ENCODE peak calls at places on chromosomes 12 and 14, in nine cellular contexts. I, G, Z, C, R, P, K, L and T are unnamed samples.

GRCh38 chr12:29762637-29763300 is 21.0 kb downstream of the TMTC1 start:
- DNase-seq in I (no peak), G (no peak), Z (no peak), C (no peak), R (no peak), P (no peak), K (no peak), L (no peak), T (peak)

GRCh38 chr14:79551591-79551990 is 659.7 kb downstream of the DIO2 start:
- DNase-seq in I (no peak), G (no peak), Z (no peak), C (no peak), R (no peak), P (peak), K (no peak), L (no peak), T (no peak)

GRCh38 chr12:2614341-2614740 is 180.4 kb upstream of the FKBP4 start:
- DNase-seq in I (no peak), G (no peak), Z (no peak), C (no peak), R (no peak), P (no peak), K (peak), L (no peak), T (peak)

GRCh38 chr12:57654042-57654441 is 21.0 kb upstream of the B4GALNT1 start:
- DNase-seq in I (no peak), G (no peak), Z (no peak), C (no peak), R (no peak), P (no peak), K (no peak), L (no peak), T (no peak)

GRCh38 chr12:132955094-132955932 is 793 bp downstream of the ZNF605 start:
- DNase-seq in I (peak), G (peak), Z (no peak), C (peak), R (no peak), P (peak), K (peak), L (no peak), T (peak)

GRCh38 chr14:30267141-30267540 is 291.8 kb upstream of the G2E3 start:
- DNase-seq in I (no peak), G (no peak), Z (no peak), C (no peak), R (no peak), P (no peak), K (peak), L (no peak), T (peak)

GRCh38 chr14:100825691-100826331 is at the start of gene MEG3:
- DNase-seq in I (no peak), G (no peak), Z (no peak), C (no peak), R (no peak), P (no peak), K (no peak), L (no peak), T (peak)

GRCh38 chr12:75543529-75543928 is 32.1 kb upstream of the KRR1 start:
- DNase-seq in I (no peak), G (no peak), Z (no peak), C (no peak), R (no peak), P (no peak), K (no peak), L (no peak), T (no peak)

GRCh38 chr12:89750821-89751227 is 42.2 kb upstream of the ATP2B1 start:
- DNase-seq in I (no peak), G (no peak), Z (no peak), C (no peak), R (no peak), P (no peak), K (peak), L (no peak), T (peak)

GRCh38 chr14:42779024-42779423 is 1172.3 kb downstream of the LRFN5 start:
- DNase-seq in I (no peak), G (no peak), Z (peak), C (no peak), R (no peak), P (no peak), K (peak), L (no peak), T (peak)

GRCh38 chr14:95509512-95509911 is 6.9 kb downstream of the SYNE3 start:
- DNase-seq in I (no peak), G (no peak), Z (no peak), C (no peak), R (no peak), P (no peak), K (no peak), L (no peak), T (no peak)

GRCh38 chr14:76975051-76975450 is 53.5 kb downstream of the IRF2BPL start:
- DNase-seq in I (no peak), G (no peak), Z (no peak), C (no peak), R (no peak), P (no peak), K (no peak), L (no peak), T (no peak)

GRCh38 chr14:63277784-63278183 is 41.0 kb downstream of the GPHB5 start:
- DNase-seq in I (no peak), G (no peak), Z (no peak), C (no peak), R (no peak), P (no peak), K (no peak), L (no peak), T (no peak)

GRCh38 chr14:79352026-79352425 is 859.3 kb downstream of the DIO2 start:
- DNase-seq in I (no peak), G (no peak), Z (no peak), C (no peak), R (no peak), P (no peak), K (no peak), L (no peak), T (no peak)

GRCh38 chr12:111406474-111407370 is 999 bp downstream of the SH2B3 start:
- DNase-seq in I (peak), G (no peak), Z (peak), C (peak), R (peak), P (no peak), K (no peak), L (no peak), T (peak)

GRCh38 chr12:19148860-19149259 is 19.3 kb downstream of the PLEKHA5 start:
- DNase-seq in I (no peak), G (no peak), Z (no peak), C (no peak), R (no peak), P (no peak), K (no peak), L (no peak), T (no peak)

DNA sequence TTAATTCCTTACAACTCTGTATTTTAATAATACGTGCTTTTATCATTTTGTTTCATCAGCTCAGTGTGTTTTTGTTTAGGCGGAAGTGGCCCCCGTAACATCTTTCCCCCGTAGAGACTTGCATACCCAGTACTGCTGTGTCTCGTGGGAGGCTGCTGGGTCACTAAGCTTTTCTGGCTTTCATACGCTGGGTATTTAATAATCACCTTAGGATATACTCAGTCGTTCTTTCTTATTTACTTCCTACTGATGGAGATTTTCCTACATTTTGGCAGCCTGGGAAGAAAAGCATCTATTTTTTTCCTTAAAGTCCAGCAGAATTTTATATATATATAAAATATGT is 26.6 kb downstream of the SFSWAP start:
- DNase-seq in I (no peak), G (no peak), Z (no peak), C (no peak), R (no peak), P (no peak), K (no peak), L (no peak), T (no peak)
- TF ChIP-seq EZH2phosphoT487 in I (no peak), G (no peak), Z (no peak), C (no peak), R (no peak), P (no peak), K (no peak), L (no peak), T (no peak)

GRCh38 chr12:22626429-22626828 is 1.5 kb downstream of the ETNK1 start:
- DNase-seq in I (no peak), G (no peak), Z (peak), C (peak), R (no peak), P (peak), K (peak), L (no peak), T (peak)
- TF ChIP-seq EZH2phosphoT487 in I (no peak), G (no peak), Z (no peak), C (no peak), R (no peak), P (no peak), K (no peak), L (no peak), T (peak)

GRCh38 chr12:130181211-130181610 is 18.9 kb downstream of the FZD10 start:
- DNase-seq in I (no peak), G (no peak), Z (no peak), C (no peak), R (no peak), P (no peak), K (no peak), L (no peak), T (no peak)

GRCh38 chr12:130179191-130179590 is 16.9 kb downstream of the FZD10 start:
- DNase-seq in I (no peak), G (no peak), Z (no peak), C (no peak), R (no peak), P (no peak), K (no peak), L (no peak), T (no peak)

GRCh38 chr12:130178291-130178690 is 16.0 kb downstream of the FZD10 start:
- DNase-seq in I (no peak), G (no peak), Z (no peak), C (no peak), R (no peak), P (no peak), K (no peak), L (no peak), T (no peak)

GRCh38 chr12:130177615-130178014 is 15.4 kb downstream of the FZD10 start:
- DNase-seq in I (no peak), G (no peak), Z (no peak), C (no peak), R (no peak), P (no peak), K (no peak), L (no peak), T (no peak)

DNA sequence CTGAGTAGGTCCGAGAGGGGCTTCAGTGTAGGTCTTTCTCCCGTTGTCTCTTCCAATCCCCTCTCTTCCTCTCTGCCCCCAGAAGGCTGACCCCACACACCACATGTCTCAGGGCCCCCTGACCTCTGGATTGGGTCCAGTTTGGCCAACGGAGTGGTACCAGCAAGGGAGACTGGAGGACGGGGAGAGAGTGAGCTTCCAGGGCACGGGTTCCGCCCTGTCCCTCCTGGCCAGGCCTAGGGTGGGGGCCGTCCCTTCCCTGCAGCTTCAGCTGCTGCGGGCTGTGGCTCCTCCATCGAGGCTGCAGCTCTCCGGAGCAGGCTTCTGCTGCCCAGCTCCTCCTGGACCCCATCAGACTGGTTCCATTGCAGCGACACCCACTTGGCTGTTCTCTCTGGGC is 17.4 kb downstream of the FZD10 start:
- DNase-seq in I (no peak), G (no peak), Z (no peak), C (no peak), R (no peak), P (no peak), K (no peak), L (no peak), T (no peak)
- TF ChIP-seq EZH2phosphoT487 in I (no peak), G (no peak), Z (no peak), C (no peak), R (no peak), P (no peak), K (no peak), L (no peak), T (no peak)

DNA sequence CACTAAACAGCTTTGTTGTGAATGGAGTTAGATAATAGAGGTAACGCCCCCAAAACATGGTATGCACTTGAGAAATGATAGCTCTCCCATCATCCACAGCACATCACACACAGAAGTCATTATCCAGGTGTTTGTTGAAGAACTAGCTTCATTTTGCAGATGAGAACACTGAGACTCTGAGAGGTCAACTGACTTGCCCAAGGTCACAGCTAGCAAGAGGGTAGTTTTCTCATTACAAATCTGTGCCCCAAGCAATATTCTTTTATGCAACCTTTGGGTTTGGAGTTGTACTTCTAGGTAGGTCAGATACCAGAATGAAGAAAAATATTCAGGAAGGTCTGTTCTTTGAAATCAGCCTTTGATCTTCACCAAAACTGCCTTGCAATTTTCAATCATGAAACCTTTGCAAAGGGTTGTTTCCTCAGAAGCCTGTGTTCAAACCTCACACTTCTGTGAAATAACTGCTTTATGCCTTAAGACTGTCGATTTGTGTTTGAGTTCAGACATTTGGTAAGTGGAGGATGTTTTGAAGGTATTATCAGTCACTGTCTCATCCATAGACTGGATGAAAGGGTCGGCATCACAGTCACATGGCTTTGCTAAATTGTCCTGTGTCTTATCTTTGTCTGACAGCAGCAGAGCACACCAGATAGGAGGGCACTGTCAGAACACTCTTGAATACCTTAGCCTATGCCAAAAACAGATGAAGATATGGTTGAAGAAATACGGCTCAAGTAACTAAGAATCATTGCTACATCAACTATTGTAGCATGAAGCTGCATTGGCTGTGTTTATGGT is 233.2 kb upstream of the BTG1 start:
- DNase-seq in I (no peak), G (no peak), Z (no peak), C (no peak), R (no peak), P (no peak), K (no peak), L (no peak), T (no peak)
- TF ChIP-seq EZH2phosphoT487 in I (no peak), G (no peak), Z (no peak), C (no peak), R (no peak), P (no peak), K (no peak), L (no peak), T (no peak)

DNA sequence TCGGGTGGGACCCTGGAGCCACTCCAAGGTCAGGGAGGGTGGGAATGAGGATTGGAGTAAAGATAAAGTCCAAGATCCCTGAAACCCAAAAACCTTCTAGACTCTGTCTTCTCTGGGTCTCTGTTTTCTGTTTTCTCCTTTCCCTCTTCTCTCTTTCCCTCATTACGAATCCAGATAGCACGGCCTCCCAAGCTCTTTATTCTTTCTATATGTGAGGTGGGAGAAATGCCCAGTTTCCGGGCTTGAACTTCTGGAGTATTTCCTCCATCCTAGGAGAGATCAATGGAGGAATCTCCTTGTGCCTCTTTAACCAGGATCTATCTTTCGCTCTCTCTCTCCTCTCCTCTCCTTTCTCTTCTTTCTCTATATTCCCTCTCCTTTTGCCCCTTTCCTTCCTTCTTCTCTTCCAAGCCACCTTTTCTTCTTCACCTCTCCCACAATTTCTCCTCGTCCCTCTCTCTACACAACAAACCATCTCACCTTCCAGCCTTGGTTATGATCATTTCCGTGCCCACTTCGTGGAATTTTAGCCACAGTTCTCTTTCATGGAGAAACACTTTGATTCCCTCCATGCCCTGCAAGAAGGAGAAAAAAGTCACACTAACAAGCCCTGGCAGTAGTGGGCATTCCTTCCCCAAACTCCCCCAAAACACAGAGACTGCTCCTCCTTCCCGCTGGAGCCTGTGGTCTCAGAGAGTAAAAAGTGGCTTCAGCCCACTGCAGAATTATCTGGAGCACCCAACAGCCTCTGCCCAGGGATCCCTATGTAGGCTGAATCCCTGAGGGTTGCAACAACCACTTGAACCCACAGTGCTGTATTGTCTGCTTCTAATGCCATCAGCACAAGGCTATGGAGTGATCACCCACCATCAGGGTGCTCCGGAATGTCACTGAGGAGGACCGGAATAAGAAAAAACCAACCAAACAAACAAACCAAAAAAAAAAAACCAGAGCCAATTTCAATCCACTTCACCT is 4.3 kb downstream of the TBX5 start:
- DNase-seq in I (no peak), G (no peak), Z (no peak), C (no peak), R (no peak), P (no peak), K (no peak), L (no peak), T (peak)
- TF ChIP-seq EZH2phosphoT487 in I (peak), G (no peak), Z (no peak), C (no peak), R (no peak), P (peak), K (no peak), L (no peak), T (no peak)

GRCh38 chr12:50174971-50175715 is 8.0 kb upstream of the CERS5 start:
- DNase-seq in I (peak), G (peak), Z (peak), C (peak), R (peak), P (peak), K (peak), L (peak), T (peak)
- TF ChIP-seq EZH2phosphoT487 in I (no peak), G (no peak), Z (no peak), C (no peak), R (no peak), P (no peak), K (no peak), L (no peak), T (no peak)

DNA sequence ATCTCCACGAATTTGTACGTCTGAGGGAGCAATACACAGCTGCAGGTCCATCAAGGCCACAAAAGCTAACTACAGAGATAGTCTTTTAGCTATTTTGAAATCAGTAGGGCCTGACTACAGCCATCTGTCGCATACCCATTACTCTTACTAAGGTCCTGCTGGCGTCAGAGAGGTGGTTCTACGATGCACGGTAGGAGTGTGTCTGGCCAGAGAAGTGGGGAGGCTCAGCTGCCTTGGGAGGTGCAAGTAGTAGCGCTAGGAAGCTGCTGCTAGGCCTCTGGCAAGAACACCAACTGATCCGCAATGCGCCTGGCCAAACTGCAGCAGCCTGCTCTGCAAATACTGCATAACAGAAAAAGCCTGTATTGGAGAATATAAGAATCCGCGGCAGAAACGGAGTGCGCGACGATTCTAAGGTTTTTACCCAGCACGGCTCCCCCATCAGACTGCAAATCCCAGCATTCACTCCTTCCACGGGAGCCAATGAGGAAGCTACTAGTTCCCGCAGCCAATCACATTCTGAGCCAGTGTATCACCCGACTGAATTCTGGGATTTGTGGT is 743 bp upstream of the CAND1 start:
- DNase-seq in I (peak), G (peak), Z (peak), C (peak), R (peak), P (peak), K (peak), L (peak), T (peak)
- TF ChIP-seq EZH2phosphoT487 in I (no peak), G (no peak), Z (no peak), C (no peak), R (no peak), P (no peak), K (no peak), L (no peak), T (no peak)